ENCODE peak calls at places on chromosome 12, in ten cellular contexts. O, G, C, Q, K, A, N, X, M and Y are unnamed samples.

GRCh38 chr12:77013091-77013490 is 52.3 kb downstream of the E2F7 start:
- DNase-seq in A (no peak), O (no peak), Q (no peak), C (no peak), M (no peak), K (no peak), X (no peak), N (no peak), G (no peak), Y (no peak)

GRCh38 chr12:6607751-6608591 is 792 bp upstream of the CHD4 start:
- DNase-seq in A (peak; percentile 78), N (peak; percentile 48), Q (peak; percentile 47), O (peak; percentile 76), M (no peak), X (peak; percentile 68), C (peak; percentile 74), K (no peak), G (peak; percentile 65), Y (peak; percentile 64)

GRCh38 chr12:39905152-39905551 is 200.7 kb downstream of the SLC2A13 start:
- DNase-seq in O (no peak), A (no peak), M (peak; percentile 56), Q (no peak), K (peak; percentile 30), N (peak; percentile 64), G (peak; percentile 87), C (no peak), X (no peak), Y (no peak)

GRCh38 chr12:130563322-130563721 is 152.8 kb downstream of the RIMBP2 start:
- DNase-seq in G (no peak), N (no peak), Q (no peak), C (no peak), K (no peak), A (no peak), O (no peak), X (no peak), M (no peak), Y (no peak)

GRCh38 chr12:54680374-54680773 is 32.2 kb upstream of the DCD start:
- DNase-seq in O (peak; percentile 43), C (peak; percentile 37), A (peak; percentile 54), Q (no peak), X (peak; percentile 50), N (no peak), K (no peak), M (no peak), G (peak; percentile 17), Y (peak; percentile 43)

GRCh38 chr12:126874427-126875026 is 1392.4 kb upstream of the TMEM132C start:
- DNase-seq in O (peak; percentile 35), C (peak; percentile 65), M (peak; percentile 35), G (peak; percentile 57), K (peak; percentile 52), X (peak; percentile 76), N (peak; percentile 28), Q (peak; percentile 25), A (peak; percentile 78), Y (peak; percentile 60)

GRCh38 chr12:104506691-104507401 is 50.1 kb downstream of the CHST11 start:
- DNase-seq in G (no peak), A (no peak), K (no peak), N (no peak), C (no peak), M (peak; percentile 20), O (no peak), X (no peak), Q (no peak), Y (no peak)

GRCh38 chr12:108620236-108620879 is 13.3 kb downstream of the SELPLG start:
- DNase-seq in Q (no peak), M (no peak), A (no peak), G (peak; percentile 55), X (no peak), N (no peak), O (no peak), C (no peak), K (no peak), Y (no peak)

GRCh38 chr12:49945394-49946080 is 5.0 kb upstream of the AQP2 start:
- DNase-seq in M (peak; percentile 85), N (peak; percentile 65), Q (peak; percentile 74), A (peak; percentile 84), O (peak; percentile 93), K (peak; percentile 87), C (peak; percentile 86), X (peak; percentile 91), G (peak; percentile 84), Y (peak; percentile 75)

GRCh38 chr12:3614806-3615466 is 123.9 kb downstream of the PRMT8 start:
- DNase-seq in K (no peak), Q (no peak), X (no peak), A (no peak), C (no peak), M (no peak), G (no peak), N (no peak), O (no peak), Y (no peak)

DNA sequence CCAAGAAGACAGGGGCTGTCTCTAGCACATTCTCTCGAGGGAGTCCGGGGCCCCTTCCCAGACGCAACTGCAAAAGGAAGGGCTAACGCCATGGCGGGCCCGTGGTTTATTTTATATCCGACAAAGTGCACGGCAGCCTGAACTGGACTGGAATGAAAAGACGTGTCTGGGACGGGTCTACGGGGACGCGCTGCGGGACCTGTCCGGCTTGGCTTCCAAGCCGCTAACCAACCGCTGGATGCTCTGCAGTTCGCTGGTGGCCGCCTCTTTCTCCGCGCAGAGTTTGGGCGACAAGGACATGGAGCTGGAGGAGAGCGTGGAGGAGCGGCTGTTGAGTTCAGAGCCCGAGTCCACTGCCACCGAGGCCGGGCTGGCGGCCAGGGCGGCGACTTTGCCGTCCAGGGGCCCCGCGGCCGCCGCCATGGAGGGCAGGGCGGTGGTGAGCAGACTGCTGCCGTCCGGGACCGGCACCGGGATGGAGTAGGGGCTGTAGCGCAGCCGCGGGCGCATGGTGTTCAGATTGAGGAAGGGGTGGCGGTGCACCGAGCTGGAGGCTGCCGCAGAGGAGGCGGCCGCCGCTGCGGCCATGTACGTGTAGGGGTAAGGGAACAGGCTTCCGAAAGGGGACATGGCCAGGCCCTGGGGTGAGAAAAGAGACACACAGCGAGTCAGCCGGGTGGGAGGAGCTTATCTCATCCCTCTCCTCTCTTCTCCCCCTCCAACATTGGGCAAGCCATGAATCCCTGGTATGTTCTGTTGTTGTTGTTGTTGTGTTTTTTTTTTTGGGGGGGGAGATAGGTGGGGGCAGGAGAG is 12.1 kb downstream of the TBX3 start:
- DNase-seq in M (no peak), C (no peak), K (no peak), G (peak; percentile 78), Q (no peak), A (peak; percentile 66), O (no peak), N (no peak), X (no peak), Y (no peak)
- H3K4me3 ChIP-seq in M (peak overlapping the region; percentile 51), C (no peak overlapping the region), K (no peak overlapping the region), G (peak overlapping the region; percentile 71), Q (no peak overlapping the region), A (peak overlapping the region; percentile 94), O (no peak overlapping the region), N (peak overlapping the region; percentile 52), X (no peak overlapping the region), Y (no peak overlapping the region)

DNA sequence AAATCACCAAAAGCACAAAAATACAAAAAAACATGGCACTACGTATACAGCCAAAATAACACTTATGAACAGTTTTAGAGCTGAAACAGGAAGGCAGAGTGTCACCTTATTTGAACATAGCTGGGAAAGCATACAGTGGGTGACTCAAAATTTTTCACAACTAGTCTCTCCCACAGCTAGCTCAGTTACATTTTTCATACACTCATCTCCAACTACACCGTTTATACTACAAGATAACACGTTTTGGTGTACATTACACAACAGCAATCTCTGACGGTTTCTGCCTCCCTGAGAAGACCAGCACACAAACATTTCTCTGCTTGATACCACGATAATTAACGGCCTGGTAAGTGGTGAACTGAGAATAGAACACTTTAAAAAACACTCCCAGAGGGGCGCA is 2.8 kb downstream of the RAD52 start:
- DNase-seq in C (no peak), N (peak; percentile 41), G (peak; percentile 56), K (no peak), M (no peak), Q (no peak), O (no peak), X (no peak), A (peak; percentile 7), Y (no peak)
- H3K27ac ChIP-seq in C (no peak overlapping the region), N (no peak overlapping the region), G (peak overlapping the region; percentile 47), K (no peak overlapping the region), M (peak overlapping the region; percentile 14), Q (no peak overlapping the region), O (no peak overlapping the region), X (no peak overlapping the region), A (no peak overlapping the region), Y (no peak overlapping the region)

GRCh38 chr12:1795221-1795784 is 25.1 kb upstream of the LRTM2 start:
- DNase-seq in Q (no peak), C (no peak), G (no peak), K (no peak), O (no peak), N (no peak), M (no peak), X (no peak), A (no peak), Y (peak; percentile 14)
- H3K4me3 ChIP-seq in Q (no peak overlapping the region), C (peak overlapping the region; percentile 74), G (no peak overlapping the region), K (no peak overlapping the region), O (no peak overlapping the region), N (no peak overlapping the region), M (peak overlapping the region; percentile 80), X (no peak overlapping the region), A (no peak overlapping the region), Y (peak overlapping the region; percentile 31)

DNA sequence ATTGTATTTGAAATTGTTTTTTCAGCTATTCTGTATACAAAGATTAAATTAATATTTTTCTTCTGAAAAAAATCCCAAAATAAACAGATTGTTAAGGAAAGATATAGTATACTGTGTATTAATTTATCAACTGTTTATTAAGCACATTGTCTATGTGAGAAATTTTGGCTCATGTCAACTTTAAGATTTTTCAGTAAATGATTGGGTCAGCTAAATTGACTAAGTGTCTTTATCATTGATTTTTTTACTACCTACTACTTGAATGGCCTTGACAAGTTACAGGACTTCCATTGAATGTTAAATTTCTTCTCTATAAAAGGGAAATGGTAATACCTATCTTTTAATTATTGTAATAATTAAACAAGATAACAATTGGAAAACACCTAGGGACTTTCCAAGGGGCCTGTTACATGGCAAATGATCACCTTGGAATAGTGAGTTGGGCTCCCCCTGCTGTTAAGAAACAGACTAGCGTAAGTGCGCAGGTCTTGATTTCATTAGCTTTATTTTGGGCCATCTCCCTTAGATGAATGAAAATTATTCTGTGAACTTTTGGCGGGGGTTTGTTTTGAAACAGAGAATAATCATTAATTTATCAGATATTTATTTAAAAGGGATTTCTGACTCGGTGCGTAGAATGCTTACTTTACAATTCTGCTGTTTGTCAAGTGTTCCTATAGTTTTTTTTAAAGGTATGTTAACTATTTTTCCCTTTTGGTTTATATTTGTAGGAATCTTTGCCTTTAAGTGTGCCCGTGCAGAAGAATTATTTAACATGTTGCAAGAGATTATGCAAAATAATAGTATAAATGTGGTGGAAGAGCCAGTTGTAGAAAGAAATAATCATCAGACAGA is 14.5 kb upstream of the CCT2 start:
- DNase-seq in K (no peak), N (peak; percentile 69), A (peak; percentile 83), G (peak; percentile 80), O (peak; percentile 62), X (peak; percentile 64), C (peak; percentile 49), Q (peak; percentile 7), M (no peak), Y (peak; percentile 75)
- H3K27ac ChIP-seq in K (no peak overlapping the region), N (no peak overlapping the region), A (peak overlapping the region; percentile 90), G (no peak overlapping the region), O (peak overlapping the region; percentile 89), X (no peak overlapping the region), C (no peak overlapping the region), Q (no peak overlapping the region), M (no peak overlapping the region), Y (no peak overlapping the region)

GRCh38 chr12:1929985-1930815 is 11.7 kb upstream of the CACNA2D4 start:
- DNase-seq in O (no peak), A (no peak), K (no peak), C (peak; percentile 17), Q (no peak), G (no peak), M (no peak), X (no peak), N (no peak), Y (no peak)
- H3K4me3 ChIP-seq in O (no peak overlapping the region), A (no peak overlapping the region), K (no peak overlapping the region), C (no peak overlapping the region), Q (no peak overlapping the region), G (no peak overlapping the region), M (no peak overlapping the region), X (no peak overlapping the region), N (no peak overlapping the region), Y (no peak overlapping the region)